ENCODE peak calls at places on chromosomes 7 and 10, in four cellular contexts. One of them, this sample, is unnamed.

GRCh38 chr10:65670087-65670486 is 1255.7 kb upstream of the LRRTM3 start:
- DNase-seq in HepG2: no peak
- DNase-seq in K562: no peak
- DNase-seq in HCT116: no peak
- DNase-seq in this sample: no peak

GRCh38 chr7:66016131-66016461 is 34.1 kb upstream of the GUSB start:
- DNase-seq in HepG2: peak; percentile 54
- DNase-seq in K562: peak; percentile 18
- DNase-seq in HCT116: no peak
- DNase-seq in this sample: no peak

GRCh38 chr10:127374901-127375300 is 174.2 kb upstream of the NPS start:
- DNase-seq in HepG2: no peak
- DNase-seq in K562: no peak
- DNase-seq in HCT116: no peak
- DNase-seq in this sample: no peak

GRCh38 chr7:113768256-113768847 is 150.5 kb downstream of the PPP1R3A start:
- DNase-seq in HepG2: no peak
- DNase-seq in K562: no peak
- DNase-seq in HCT116: no peak
- DNase-seq in this sample: no peak

GRCh38 chr7:123666492-123666891 is 10.8 kb downstream of the LMOD2 start:
- DNase-seq in HepG2: no peak
- DNase-seq in K562: no peak
- DNase-seq in HCT116: no peak
- DNase-seq in this sample: no peak

GRCh38 chr10:45470098-45471012 is 96.3 kb downstream of the ALOX5 start:
- DNase-seq in HepG2: peak; percentile 88
- DNase-seq in K562: peak; percentile 96
- DNase-seq in HCT116: no peak
- DNase-seq in this sample: no peak

GRCh38 chr10:28545967-28546644 is 13.2 kb downstream of the WAC start:
- DNase-seq in HepG2: no peak
- DNase-seq in K562: no peak
- DNase-seq in HCT116: no peak
- DNase-seq in this sample: no peak

GRCh38 chr10:102399217-102400021 is 3.9 kb downstream of the NFKB2 start:
- DNase-seq in HepG2: peak; percentile 68
- DNase-seq in K562: peak; percentile 90
- DNase-seq in HCT116: peak; percentile 80
- DNase-seq in this sample: no peak

GRCh38 chr7:22649686-22650085 is 77.3 kb upstream of the IL6 start:
- DNase-seq in HepG2: no peak
- DNase-seq in K562: no peak
- DNase-seq in HCT116: no peak
- DNase-seq in this sample: no peak

GRCh38 chr7:122046402-122046801 is 97.6 kb downstream of the AASS start:
- DNase-seq in HepG2: no peak
- DNase-seq in K562: no peak
- DNase-seq in HCT116: no peak
- DNase-seq in this sample: no peak

GRCh38 chr7:138458576-138459234 is 1.4 kb upstream of the TRIM24 start:
- DNase-seq in HepG2: no peak
- DNase-seq in K562: no peak
- DNase-seq in HCT116: no peak
- DNase-seq in this sample: no peak

GRCh38 chr10:130254168-130255061 is 118.2 kb downstream of the GLRX3 start:
- DNase-seq in HepG2: no peak
- DNase-seq in K562: no peak
- DNase-seq in HCT116: no peak
- DNase-seq in this sample: no peak

GRCh38 chr7:2508327-2509231 is 11.0 kb upstream of the LFNG start:
- DNase-seq in HepG2: no peak
- DNase-seq in K562: no peak
- DNase-seq in HCT116: no peak
- DNase-seq in this sample: no peak

GRCh38 chr10:29734640-29734979 is 99.8 kb upstream of the SVIL start:
- DNase-seq in HepG2: no peak
- DNase-seq in K562: no peak
- DNase-seq in HCT116: no peak
- DNase-seq in this sample: no peak

GRCh38 chr7:13449460-13449859 is 540.0 kb downstream of the ETV1 start:
- DNase-seq in HepG2: no peak
- DNase-seq in K562: no peak
- DNase-seq in HCT116: no peak
- DNase-seq in this sample: no peak

DNA sequence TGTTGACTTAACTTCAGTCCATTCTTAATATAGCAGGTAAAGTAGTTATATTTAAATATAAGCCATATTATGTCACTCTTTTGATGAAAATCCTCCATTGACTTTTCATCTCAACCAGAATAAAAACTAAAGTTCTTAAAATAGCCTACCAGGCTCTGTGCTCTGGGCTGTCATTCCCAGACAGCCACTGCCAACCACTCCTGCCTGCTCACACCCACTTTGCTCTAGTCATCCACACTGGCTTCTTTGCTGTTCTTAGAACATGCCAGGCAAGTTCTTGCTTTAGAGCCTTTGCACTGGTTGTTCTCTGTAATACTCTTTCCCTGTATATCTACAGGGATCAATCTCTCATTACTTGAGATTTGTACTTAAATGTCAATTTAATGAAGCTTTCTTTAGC is 80.6 kb downstream of the ZEB1 start:
- DNase-seq in HepG2: no peak
- DNase-seq in K562: no peak
- DNase-seq in HCT116: no peak
- DNase-seq in this sample: no peak
- TF ChIP-seq TCF7L2 in HepG2: no peak
- TF ChIP-seq TCF7L2 in K562: no peak
- TF ChIP-seq TCF7L2 in HCT116: no peak
- TF ChIP-seq TCF7L2 in this sample: no peak

DNA sequence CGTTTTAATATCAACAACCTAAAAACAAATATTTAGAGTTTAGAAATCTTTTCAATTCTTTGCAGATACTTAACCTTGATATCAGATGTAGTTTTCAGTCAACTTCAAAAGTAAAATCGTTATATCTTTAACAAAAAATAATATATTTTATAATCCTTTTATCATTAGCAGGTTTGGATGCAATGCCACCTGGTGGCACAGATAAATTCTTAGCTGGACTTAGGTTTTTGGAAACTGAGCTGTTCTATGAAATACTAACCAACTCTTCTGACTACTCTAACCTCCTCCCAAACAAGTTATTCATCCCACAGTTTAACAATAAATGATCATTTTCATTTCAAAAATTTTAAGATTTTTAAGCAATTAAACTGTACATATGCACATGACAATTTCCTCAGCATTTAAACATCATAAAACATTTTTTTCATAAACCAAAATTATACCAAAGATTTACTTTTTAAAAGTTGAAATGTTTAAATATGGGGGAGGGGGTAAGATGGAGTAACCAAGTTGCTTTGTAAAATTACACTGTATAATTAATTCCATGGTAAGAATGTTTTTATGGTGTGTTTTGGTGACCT is 56.9 kb downstream of the HIBADH start:
- DNase-seq in HepG2: peak; percentile 39
- DNase-seq in K562: no peak
- DNase-seq in HCT116: no peak
- DNase-seq in this sample: peak; percentile 28
- TF ChIP-seq TCF7L2 in HepG2: no peak
- TF ChIP-seq TCF7L2 in K562: no peak
- TF ChIP-seq TCF7L2 in HCT116: no peak
- TF ChIP-seq TCF7L2 in this sample: no peak

GRCh38 chr7:46679671-46680070 is 758.6 kb upstream of the IGFBP3 start:
- DNase-seq in HepG2: no peak
- DNase-seq in K562: no peak
- DNase-seq in HCT116: no peak
- DNase-seq in this sample: no peak

GRCh38 chr7:46680147-46680546 is 759.1 kb upstream of the IGFBP3 start:
- DNase-seq in HepG2: no peak
- DNase-seq in K562: no peak
- DNase-seq in HCT116: no peak
- DNase-seq in this sample: no peak

GRCh38 chr7:46681865-46682503 is 760.9 kb upstream of the IGFBP3 start:
- DNase-seq in HepG2: no peak
- DNase-seq in K562: no peak
- DNase-seq in HCT116: no peak
- DNase-seq in this sample: no peak

GRCh38 chr7:46685051-46685450 is 764.0 kb upstream of the IGFBP3 start:
- DNase-seq in HepG2: no peak
- DNase-seq in K562: no peak
- DNase-seq in HCT116: no peak
- DNase-seq in this sample: no peak

DNA sequence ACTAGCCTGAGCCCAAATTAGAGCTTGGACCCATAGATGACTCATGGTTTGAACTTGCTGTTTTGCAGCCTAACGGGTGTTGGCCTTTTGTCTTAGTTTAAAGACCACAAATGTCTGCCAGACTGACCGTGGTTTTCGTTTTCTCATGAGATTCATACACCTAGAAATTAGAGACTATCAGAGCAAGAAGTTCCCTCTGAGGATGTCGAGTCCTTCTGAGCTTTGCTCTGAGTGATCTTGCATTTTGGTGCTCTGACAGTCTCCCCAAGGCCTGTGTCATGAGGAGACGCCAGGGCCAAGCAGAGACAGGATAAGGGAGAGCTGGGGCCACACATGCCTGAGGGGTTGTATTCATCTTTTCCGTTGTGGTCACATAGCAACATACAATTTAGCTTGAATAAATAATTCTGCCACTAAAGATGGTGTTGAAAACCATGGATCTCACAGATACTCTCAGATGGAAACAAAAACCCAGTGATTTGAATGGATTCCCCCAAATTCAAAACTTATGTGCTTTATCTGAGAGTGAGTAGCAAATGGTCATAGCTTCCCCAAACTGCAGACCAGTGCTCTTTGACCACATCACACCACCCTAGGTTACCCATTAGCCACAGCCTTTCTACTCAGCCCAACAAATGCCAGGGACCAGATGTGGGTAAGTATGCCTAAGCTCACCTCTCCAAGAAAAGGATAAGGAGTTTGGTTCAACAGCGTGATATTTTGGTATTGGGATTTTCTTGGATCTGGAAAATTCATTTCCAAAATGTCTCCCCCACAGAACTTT is 762.0 kb upstream of the IGFBP3 start:
- DNase-seq in HepG2: no peak
- DNase-seq in K562: no peak
- DNase-seq in HCT116: no peak
- DNase-seq in this sample: no peak
- TF ChIP-seq TCF7L2 in HepG2: no peak
- TF ChIP-seq TCF7L2 in K562: no peak
- TF ChIP-seq TCF7L2 in HCT116: no peak
- TF ChIP-seq TCF7L2 in this sample: no peak

DNA sequence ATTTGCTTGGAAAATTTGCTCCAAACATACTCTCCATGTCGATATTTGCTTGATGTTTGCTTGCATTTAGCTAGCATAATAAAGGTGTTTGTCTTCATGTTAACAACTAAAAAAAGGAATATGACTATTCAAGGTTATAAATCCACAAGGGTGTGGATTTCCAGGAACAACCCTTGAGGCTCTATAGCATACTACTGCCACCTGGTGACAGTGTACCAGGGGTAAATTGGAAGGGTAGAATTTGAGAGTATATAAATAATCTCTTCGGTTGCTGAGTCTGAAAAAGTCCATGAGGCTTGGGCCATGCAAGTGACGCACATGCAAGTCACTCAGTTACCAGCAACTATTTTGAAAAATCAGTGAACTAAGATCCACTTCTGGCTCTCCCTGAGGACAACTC is 68.4 kb downstream of the SLIT1 start:
- DNase-seq in HepG2: no peak
- DNase-seq in K562: peak; percentile 18
- DNase-seq in HCT116: peak; percentile 16
- DNase-seq in this sample: peak; percentile 5
- TF ChIP-seq TCF7L2 in HepG2: no peak
- TF ChIP-seq TCF7L2 in K562: no peak
- TF ChIP-seq TCF7L2 in HCT116: no peak
- TF ChIP-seq TCF7L2 in this sample: no peak

GRCh38 chr10:79192677-79193003 is 123.9 kb downstream of the ZMIZ1 start:
- DNase-seq in HepG2: no peak
- DNase-seq in K562: peak; percentile 38
- DNase-seq in HCT116: no peak
- DNase-seq in this sample: no peak
- TF ChIP-seq TCF7L2 in HepG2: no peak
- TF ChIP-seq TCF7L2 in K562: no peak
- TF ChIP-seq TCF7L2 in HCT116: no peak
- TF ChIP-seq TCF7L2 in this sample: no peak

DNA sequence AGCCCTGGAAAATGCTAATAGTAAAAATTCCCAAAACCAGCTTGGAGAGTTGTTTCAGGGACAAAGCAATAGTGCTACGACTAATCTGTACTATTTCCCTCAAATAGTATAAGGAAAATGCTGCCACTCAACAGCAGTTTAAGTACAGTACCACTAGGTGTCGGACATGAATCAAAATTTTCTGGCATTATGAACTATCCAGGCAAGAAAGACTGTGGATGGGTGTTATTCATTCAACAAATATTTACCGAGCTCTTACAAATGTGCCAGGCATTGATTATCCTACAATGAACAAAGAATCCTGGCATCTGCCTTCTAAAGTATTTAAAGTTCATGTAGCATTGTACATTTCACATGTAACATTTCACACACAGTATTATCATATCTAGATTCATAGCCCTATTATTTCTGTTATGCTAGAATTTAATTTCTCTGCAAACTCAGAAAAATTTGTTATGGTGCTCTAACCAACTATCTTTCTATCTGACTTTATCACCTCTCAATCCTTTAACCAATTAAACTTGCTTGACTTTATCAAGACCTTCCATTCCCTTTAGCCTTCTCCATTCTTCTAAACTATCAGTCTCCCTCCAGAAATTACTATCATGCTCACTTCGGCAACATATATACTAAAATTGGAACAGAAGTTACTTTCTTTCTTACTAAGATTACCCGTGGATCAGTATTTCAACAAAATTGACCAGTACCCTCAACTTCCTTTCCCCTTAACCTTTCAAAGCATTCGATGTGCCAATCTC is 80.6 kb downstream of the ARHGAP21 start:
- DNase-seq in HepG2: peak; percentile 89
- DNase-seq in K562: peak; percentile 72
- DNase-seq in HCT116: peak; percentile 71
- DNase-seq in this sample: peak; percentile 55
- TF ChIP-seq TCF7L2 in HepG2: no peak
- TF ChIP-seq TCF7L2 in K562: no peak
- TF ChIP-seq TCF7L2 in HCT116: no peak
- TF ChIP-seq TCF7L2 in this sample: no peak

GRCh38 chr10:89347706-89348457 is 20.1 kb downstream of the IFIT3 start:
- DNase-seq in HepG2: no peak
- DNase-seq in K562: no peak
- DNase-seq in HCT116: no peak
- DNase-seq in this sample: no peak
- TF ChIP-seq TCF7L2 in HepG2: no peak
- TF ChIP-seq TCF7L2 in K562: no peak
- TF ChIP-seq TCF7L2 in HCT116: no peak
- TF ChIP-seq TCF7L2 in this sample: no peak

GRCh38 chr10:120741415-120741814 is 109.7 kb upstream of the WDR11 start:
- DNase-seq in HepG2: peak; percentile 10
- DNase-seq in K562: no peak
- DNase-seq in HCT116: no peak
- DNase-seq in this sample: no peak
- TF ChIP-seq TCF7L2 in HepG2: no peak
- TF ChIP-seq TCF7L2 in K562: no peak
- TF ChIP-seq TCF7L2 in HCT116: no peak
- TF ChIP-seq TCF7L2 in this sample: no peak

GRCh38 chr10:84191106-84191505 is 3.2 kb upstream of the CDHR1 start:
- DNase-seq in HepG2: no peak
- DNase-seq in K562: no peak
- DNase-seq in HCT116: no peak
- DNase-seq in this sample: no peak
- TF ChIP-seq TCF7L2 in HepG2: no peak
- TF ChIP-seq TCF7L2 in K562: no peak
- TF ChIP-seq TCF7L2 in HCT116: no peak
- TF ChIP-seq TCF7L2 in this sample: no peak